ENCODE peak calls at places on chromosomes 13 and 19, in six cellular contexts. L, I, Y, N, M and O are unnamed samples.

GRCh38 chr19:888615-889385 is 4.2 kb downstream of the MED16 start:
- DNase-seq in L (no peak), I (no peak), Y (no peak), N (no peak), M (no peak), O (no peak)

GRCh38 chr13:97542102-97542501 is 108.1 kb downstream of the RAP2A start:
- DNase-seq in L (no peak), I (no peak), Y (no peak), N (no peak), M (no peak), O (no peak)

GRCh38 chr13:26656919-26657318 is 99.4 kb downstream of the WASF3 start:
- DNase-seq in L (no peak), I (no peak), Y (no peak), N (peak; percentile 70), M (no peak), O (no peak)

GRCh38 chr13:34521166-34521565 is 420.9 kb upstream of the NBEA start:
- DNase-seq in L (no peak), I (no peak), Y (no peak), N (no peak), M (no peak), O (no peak)

GRCh38 chr13:33524086-33524485 is 238.5 kb upstream of the STARD13 start:
- DNase-seq in L (no peak), I (no peak), Y (no peak), N (no peak), M (no peak), O (no peak)

GRCh38 chr13:64057372-64058020 is 2641.8 kb upstream of the PCDH20 start:
- DNase-seq in L (no peak), I (no peak), Y (no peak), N (no peak), M (no peak), O (no peak)

GRCh38 chr13:112171570-112171965 is 104.6 kb downstream of the SOX1 start:
- DNase-seq in L (no peak), I (no peak), Y (no peak), N (no peak), M (no peak), O (no peak)

GRCh38 chr19:47438793-47439220 is 19.5 kb upstream of the MEIS3 start:
- DNase-seq in L (no peak), I (no peak), Y (no peak), N (no peak), M (no peak), O (no peak)

GRCh38 chr19:39845621-39846175 is 481 bp downstream of the FBL start:
- DNase-seq in L (no peak), I (no peak), Y (peak; percentile 84), N (peak; percentile 61), M (no peak), O (no peak)

GRCh38 chr13:69423844-69424243 is 683.8 kb upstream of the ATXN8OS start:
- DNase-seq in L (no peak), I (no peak), Y (no peak), N (peak; percentile 11), M (no peak), O (no peak)

GRCh38 chr19:37990362-37990761 is 83.4 kb downstream of the SIPA1L3 start:
- DNase-seq in L (no peak), I (no peak), Y (no peak), N (no peak), M (no peak), O (no peak)

GRCh38 chr13:44191504-44192171 is 182.0 kb upstream of the SERP2 start:
- DNase-seq in L (peak; percentile 22), I (peak; percentile 54), Y (no peak), N (peak; percentile 83), M (no peak), O (no peak)

GRCh38 chr13:60797112-60797511 is 400.1 kb downstream of the TDRD3 start:
- DNase-seq in L (no peak), I (no peak), Y (no peak), N (no peak), M (no peak), O (no peak)

GRCh38 chr19:23946569-23946968 is 31.9 kb downstream of the ZNF726 start:
- DNase-seq in L (no peak), I (no peak), Y (no peak), N (no peak), M (no peak), O (no peak)

GRCh38 chr13:20160346-20161274 is at the start of gene GJA3:
- DNase-seq in L (no peak), I (no peak), Y (no peak), N (peak; percentile 84), M (no peak), O (no peak)

GRCh38 chr13:49627831-49628652 is at the start of gene ARL11:
- DNase-seq in L (no peak), I (peak; percentile 79), Y (no peak), N (peak; percentile 44), M (peak; percentile 87), O (no peak)

GRCh38 chr13:92573467-92574057 is 653.0 kb upstream of the GPC6 start:
- DNase-seq in L (no peak), I (no peak), Y (no peak), N (peak; percentile 76), M (no peak), O (no peak)

GRCh38 chr13:65638572-65639168 is 1591.5 kb downstream of the PCDH9 start:
- DNase-seq in L (no peak), I (no peak), Y (peak; percentile 22), N (peak; percentile 47), M (no peak), O (no peak)

GRCh38 chr13:109963384-109963783 is 177.0 kb upstream of the IRS2 start:
- DNase-seq in L (no peak), I (no peak), Y (no peak), N (no peak), M (no peak), O (no peak)

GRCh38 chr19:55643003-55643732 is at the start of gene ZNF581:
- DNase-seq in L (peak; percentile 63), I (peak; percentile 80), Y (no peak), N (peak; percentile 82), M (peak; percentile 85), O (no peak)

GRCh38 chr13:109145631-109146030 is 516.2 kb downstream of the MYO16 start:
- DNase-seq in L (peak; percentile 36), I (peak; percentile 35), Y (peak; percentile 46), N (peak; percentile 70), M (no peak), O (no peak)

GRCh38 chr13:45102136-45102802 is 18.0 kb upstream of the GTF2F2 start:
- DNase-seq in L (no peak), I (no peak), Y (no peak), N (peak; percentile 63), M (no peak), O (no peak)

DNA sequence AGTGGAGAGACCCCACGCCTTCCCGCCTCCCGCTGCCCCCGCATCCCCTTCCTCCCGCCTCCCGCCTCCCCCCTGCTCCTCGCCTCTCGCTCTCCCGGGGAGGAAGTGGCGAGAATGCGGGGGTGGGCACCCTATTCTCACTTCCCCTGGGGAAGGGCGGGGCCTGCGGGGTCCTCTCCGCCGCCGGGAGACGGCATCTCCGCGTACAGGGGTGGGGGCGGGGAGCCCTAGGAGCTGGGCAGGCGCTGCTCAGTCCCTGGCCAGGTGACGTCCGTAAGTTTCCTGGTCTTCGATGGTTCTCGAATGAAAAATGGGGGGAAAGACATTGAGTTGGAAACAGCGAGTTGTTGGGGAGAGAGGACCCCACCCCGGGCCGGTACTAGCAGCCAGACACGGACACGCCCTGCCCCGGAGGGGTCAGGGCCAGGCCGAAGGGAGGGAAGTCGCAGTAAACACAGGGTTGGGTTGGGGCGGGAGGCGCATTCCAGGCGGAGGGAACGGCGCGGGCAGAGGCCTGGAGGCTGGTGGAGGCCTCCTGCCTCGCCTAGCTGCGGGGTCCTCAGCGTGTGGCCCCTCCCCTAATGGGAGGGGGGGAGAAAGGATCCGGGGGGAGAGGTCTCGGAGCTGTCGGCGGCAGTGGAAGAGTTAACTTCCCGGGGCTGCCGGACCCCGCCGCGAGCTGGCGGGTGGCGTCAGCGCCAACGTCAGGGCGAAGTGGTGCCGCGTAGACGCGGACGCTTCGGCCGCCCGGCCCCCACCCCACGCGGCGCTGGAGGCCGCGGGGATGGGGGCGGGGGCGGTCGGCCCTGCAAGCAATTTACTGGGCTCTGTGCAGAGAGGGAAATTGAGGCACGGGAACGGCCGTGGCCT is 10.4 kb upstream of the JUND start:
- DNase-seq in L (peak; percentile 97), I (peak; percentile 88), Y (no peak), N (peak; percentile 77), M (peak; percentile 95), O (no peak)
- H3K27ac ChIP-seq in L (peak overlapping the region; percentile 100), I (peak overlapping the region; percentile 86), Y (peak overlapping the region; percentile 90), N (peak overlapping the region; percentile 22), M (peak overlapping the region; percentile 99), O (peak overlapping the region; percentile 62)

GRCh38 chr19:2492870-2493269 is 16.9 kb downstream of the GADD45B start:
- DNase-seq in L (no peak), I (no peak), Y (no peak), N (no peak), M (no peak), O (no peak)

GRCh38 chr19:2490659-2491058 is 14.7 kb downstream of the GADD45B start:
- DNase-seq in L (no peak), I (no peak), Y (no peak), N (no peak), M (no peak), O (no peak)

GRCh38 chr19:2488942-2489731 is 13.2 kb downstream of the GADD45B start:
- DNase-seq in L (no peak), I (peak; percentile 55), Y (no peak), N (peak; percentile 85), M (peak; percentile 79), O (no peak)

GRCh38 chr19:2488405-2488941 is 12.5 kb downstream of the GADD45B start:
- DNase-seq in L (no peak), I (peak; percentile 77), Y (no peak), N (no peak), M (no peak), O (no peak)

DNA sequence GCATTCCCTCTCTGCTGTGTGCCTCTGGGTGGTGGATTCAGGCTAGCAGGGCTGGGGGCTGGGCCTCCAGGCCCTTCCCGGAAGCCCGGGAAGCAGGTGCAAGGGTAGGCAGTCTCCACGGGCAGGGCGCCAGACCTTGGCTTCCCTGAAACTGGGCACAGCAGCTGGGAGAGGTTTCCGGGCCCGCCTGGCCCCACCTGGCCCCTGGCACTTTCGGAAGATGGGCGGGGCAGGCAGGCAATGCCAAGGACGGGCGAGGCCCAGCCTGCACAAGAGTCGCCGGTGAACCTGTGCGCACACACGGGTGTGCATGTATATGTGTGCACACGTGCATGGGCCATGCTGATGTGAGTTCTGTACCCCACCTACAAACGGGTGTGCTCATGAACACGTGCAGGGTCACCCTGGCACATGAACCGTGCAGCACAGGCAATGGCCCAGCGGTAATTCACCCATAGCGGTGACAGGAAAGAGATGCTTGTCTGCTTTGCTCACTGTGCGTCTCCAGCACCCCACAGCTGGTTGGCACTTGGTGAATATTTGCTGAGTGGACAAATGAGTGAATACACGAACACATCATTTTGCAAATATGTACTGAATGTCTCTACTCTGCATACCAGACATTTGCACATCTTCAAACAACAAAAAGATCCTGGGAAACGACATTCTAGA is 15.3 kb downstream of the GADD45B start:
- DNase-seq in L (no peak), I (peak; percentile 97), Y (no peak), N (no peak), M (peak; percentile 92), O (peak; percentile 61)
- H3K27ac ChIP-seq in L (no peak overlapping the region), I (peak overlapping the region; percentile 16), Y (peak overlapping the region; percentile 63), N (no peak overlapping the region), M (peak overlapping the region; percentile 46), O (peak overlapping the region; percentile 91)

GRCh38 chr13:28469316-28469715 is 25.6 kb downstream of the FLT1 start:
- DNase-seq in L (no peak), I (no peak), Y (no peak), N (no peak), M (no peak), O (no peak)
- H3K27ac ChIP-seq in L (no peak overlapping the region), I (no peak overlapping the region), Y (no peak overlapping the region), N (no peak overlapping the region), M (no peak overlapping the region), O (no peak overlapping the region)

GRCh38 chr19:46297700-46298476 is 1.0 kb downstream of the HIF3A start:
- DNase-seq in L (peak; percentile 91), I (peak; percentile 65), Y (no peak), N (peak; percentile 26), M (peak; percentile 69), O (no peak)
- H3K27ac ChIP-seq in L (peak overlapping the region; percentile 66), I (peak overlapping the region; percentile 74), Y (no peak overlapping the region), N (no peak overlapping the region), M (peak overlapping the region; percentile 88), O (no peak overlapping the region)